ENCODE peak calls at places on chromosomes 16 and 17, in ten cellular contexts. X, J, I, N, H, D, U, O, G and E are unnamed samples.

GRCh38 chr17:65698381-65699061 is 137.1 kb upstream of the AXIN2 start:
- DNase-seq in X (no peak), J (peak; percentile 29), I (no peak), N (no peak), H (no peak), D (peak; percentile 40), U (no peak), O (no peak), G (no peak), E (no peak)

GRCh38 chr17:38870259-38871165 is 654 bp downstream of the LASP1 start:
- DNase-seq in X (peak; percentile 86), J (peak; percentile 80), I (peak; percentile 68), N (peak; percentile 91), H (peak; percentile 31), D (peak; percentile 72), U (no peak), O (no peak), G (peak; percentile 93), E (no peak)

GRCh38 chr16:73187163-73187562 is 139.2 kb upstream of the ZFHX3 start:
- DNase-seq in X (no peak), J (no peak), I (no peak), N (no peak), H (no peak), D (no peak), U (no peak), O (no peak), G (no peak), E (no peak)

GRCh38 chr16:22977294-22977697 is 163.3 kb downstream of the HS3ST2 start:
- DNase-seq in X (no peak), J (no peak), I (no peak), N (no peak), H (no peak), D (no peak), U (no peak), O (no peak), G (no peak), E (no peak)

GRCh38 chr17:14201595-14201994 is 35.1 kb downstream of the CDRT15 start:
- DNase-seq in X (no peak), J (no peak), I (no peak), N (no peak), H (no peak), D (no peak), U (no peak), O (no peak), G (no peak), E (no peak)

GRCh38 chr16:57966133-57966805 is 4.7 kb downstream of the CNGB1 start:
- DNase-seq in X (no peak), J (no peak), I (no peak), N (no peak), H (no peak), D (no peak), U (no peak), O (no peak), G (no peak), E (no peak)

GRCh38 chr17:82148997-82149396 is 51.0 kb upstream of the FASN start:
- DNase-seq in X (no peak), J (no peak), I (no peak), N (no peak), H (no peak), D (no peak), U (no peak), O (no peak), G (no peak), E (no peak)

GRCh38 chr16:4962716-4963115 is 4.6 kb downstream of the SEC14L5 start:
- DNase-seq in X (no peak), J (no peak), I (no peak), N (no peak), H (no peak), D (no peak), U (no peak), O (no peak), G (no peak), E (no peak)

GRCh38 chr17:78130439-78131101 is at the start of gene TMC8:
- DNase-seq in X (peak; percentile 64), J (no peak), I (no peak), N (peak; percentile 52), H (no peak), D (no peak), U (no peak), O (no peak), G (peak; percentile 81), E (no peak)

GRCh38 chr17:78133179-78133951 is 2.8 kb downstream of the TMC8 start:
- DNase-seq in X (no peak), J (no peak), I (no peak), N (no peak), H (no peak), D (no peak), U (no peak), O (no peak), G (peak; percentile 75), E (no peak)

GRCh38 chr17:78131172-78132085 is 858 bp downstream of the TMC8 start:
- DNase-seq in X (peak; percentile 63), J (no peak), I (no peak), N (no peak), H (no peak), D (no peak), U (no peak), O (no peak), G (peak; percentile 91), E (no peak)

GRCh38 chr17:78132767-78133178 is 2.2 kb downstream of the TMC8 start:
- DNase-seq in X (no peak), J (no peak), I (no peak), N (no peak), H (no peak), D (no peak), U (no peak), O (no peak), G (no peak), E (no peak)

GRCh38 chr17:78132086-78132676 is 1.6 kb downstream of the TMC8 start:
- DNase-seq in X (peak; percentile 82), J (no peak), I (no peak), N (no peak), H (no peak), D (peak; percentile 62), U (no peak), O (no peak), G (peak; percentile 87), E (no peak)
- TF ChIP-seq CTCF in X (no peak), J (no peak), I (no peak), N (no peak), H (no peak), D (no peak), U (no peak), O (no peak), G (no peak), E (no peak)

DNA sequence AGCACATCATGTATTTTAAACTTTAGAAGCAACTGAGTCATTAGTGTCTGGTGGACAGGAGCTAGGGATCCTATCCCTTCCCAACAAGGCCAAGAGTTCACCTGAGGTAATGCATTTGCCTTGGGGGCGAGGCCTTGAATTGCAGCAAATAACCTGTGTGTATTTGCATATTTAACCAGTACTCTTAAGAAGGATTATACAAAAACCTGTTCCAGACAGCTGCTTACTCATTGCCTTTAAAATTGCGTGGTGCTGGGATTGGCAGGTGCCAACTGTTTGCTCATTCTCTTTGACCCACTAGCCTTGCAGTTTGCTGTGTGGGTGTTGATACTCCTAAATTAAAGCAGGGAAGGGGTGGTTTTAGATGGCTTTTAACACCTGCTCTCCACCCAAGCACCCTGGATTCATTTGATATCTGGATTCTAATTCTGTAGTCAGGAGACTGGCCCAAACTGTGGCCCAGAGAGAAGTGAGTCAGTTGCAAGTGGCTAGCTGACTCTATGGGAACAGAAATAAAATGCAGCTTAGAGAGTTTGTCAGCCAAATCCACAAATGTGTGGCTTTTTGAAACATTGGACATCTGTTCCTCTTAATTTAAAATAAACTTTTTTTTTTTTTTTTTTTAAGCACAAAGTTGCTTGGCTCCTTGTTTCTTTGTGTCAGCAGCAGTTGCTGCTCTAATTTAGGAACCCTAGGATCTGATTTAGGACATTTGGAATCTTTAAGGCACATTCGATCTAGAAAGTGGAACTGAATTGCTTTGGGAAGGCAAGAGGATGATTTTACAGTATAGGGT is 47.0 kb downstream of the TUBD1 start:
- DNase-seq in X (peak; percentile 74), J (no peak), I (peak; percentile 72), N (peak; percentile 52), H (no peak), D (peak; percentile 91), U (no peak), O (no peak), G (no peak), E (no peak)
- H3K4me1 ChIP-seq in X (peaks cover 75% of the 10 kb centered on the region), J (peaks cover 17% of the 10 kb centered on the region), I (peaks cover 61% of the 10 kb centered on the region), N (peaks cover 85% of the 10 kb centered on the region), H (peaks cover 60% of the 10 kb centered on the region), D (peaks cover 78% of the 10 kb centered on the region), U (no peaks in the 10 kb centered on the region), O (peaks cover 15% of the 10 kb centered on the region), G (peaks cover 43% of the 10 kb centered on the region), E (peaks cover 72% of the 10 kb centered on the region)

GRCh38 chr17:17437893-17438292 is 38.9 kb upstream of the MED9 start:
- DNase-seq in X (no peak), J (no peak), I (no peak), N (no peak), H (no peak), D (no peak), U (no peak), O (no peak), G (no peak), E (no peak)

GRCh38 chr17:17437461-17437860 is 39.3 kb upstream of the MED9 start:
- DNase-seq in X (no peak), J (no peak), I (no peak), N (no peak), H (no peak), D (peak; percentile 34), U (no peak), O (no peak), G (no peak), E (no peak)

GRCh38 chr17:17433260-17433659 is 43.5 kb upstream of the MED9 start:
- DNase-seq in X (no peak), J (no peak), I (no peak), N (no peak), H (no peak), D (no peak), U (no peak), O (no peak), G (no peak), E (no peak)

GRCh38 chr17:17434477-17434876 is 42.3 kb upstream of the MED9 start:
- DNase-seq in X (no peak), J (no peak), I (no peak), N (no peak), H (no peak), D (peak; percentile 11), U (no peak), O (no peak), G (no peak), E (no peak)

GRCh38 chr17:17435323-17435722 is 41.5 kb upstream of the MED9 start:
- DNase-seq in X (no peak), J (no peak), I (peak; percentile 35), N (no peak), H (no peak), D (peak; percentile 83), U (no peak), O (no peak), G (no peak), E (no peak)
- TF ChIP-seq CTCF in X (no peak), J (no peak), I (no peak), N (no peak), H (no peak), D (no peak), U (no peak), O (peak; percentile 21), G (no peak), E (no peak)

GRCh38 chr16:85857406-85857805 is 41.6 kb upstream of the IRF8 start:
- DNase-seq in X (no peak), J (no peak), I (no peak), N (no peak), H (no peak), D (no peak), U (no peak), O (no peak), G (no peak), E (no peak)

GRCh38 chr16:85854935-85855334 is 44.0 kb upstream of the IRF8 start:
- DNase-seq in X (no peak), J (no peak), I (no peak), N (no peak), H (no peak), D (no peak), U (no peak), O (no peak), G (no peak), E (no peak)

GRCh38 chr16:85853641-85854545 is 45.1 kb upstream of the IRF8 start:
- DNase-seq in X (no peak), J (no peak), I (no peak), N (no peak), H (no peak), D (no peak), U (no peak), O (no peak), G (no peak), E (no peak)

GRCh38 chr16:85856585-85856984 is 42.4 kb upstream of the IRF8 start:
- DNase-seq in X (no peak), J (no peak), I (no peak), N (no peak), H (no peak), D (no peak), U (no peak), O (no peak), G (no peak), E (no peak)

GRCh38 chr16:85856054-85856453 is 42.9 kb upstream of the IRF8 start:
- DNase-seq in X (no peak), J (no peak), I (no peak), N (no peak), H (no peak), D (no peak), U (no peak), O (no peak), G (no peak), E (no peak)
- H3K4me1 ChIP-seq in X (no peaks in the 10 kb centered on the region), J (no peaks in the 10 kb centered on the region), I (no peaks in the 10 kb centered on the region), N (no peaks in the 10 kb centered on the region), H (no peaks in the 10 kb centered on the region), D (peaks cover 22% of the 10 kb centered on the region), U (no peaks in the 10 kb centered on the region), O (no peaks in the 10 kb centered on the region), G (no peaks in the 10 kb centered on the region), E (no peaks in the 10 kb centered on the region)